ENCODE peak calls at places on chromosomes 4 and X, in nine cellular contexts. P is left ventricle myocardium inferior; J is transverse colon; O is mammary epithelial cell; Y is CD4-positive, alpha-beta memory T cell; U is CD8-positive, alpha-beta T cell; A is tibial artery; N is lower leg skin; F is NB4. I is an unnamed sample.

GRCh38 chr4:110224812-110225211 is 26.4 kb upstream of the ELOVL6 start:
- DNase-seq in F (peak; percentile 5), Y (no peak), P (no peak), N (no peak), A (no peak), U (no peak), O (no peak), J (no peak), I (no peak)

GRCh38 chr4:33160126-33160525 is 2440.0 kb downstream of the PCDH7 start:
- DNase-seq in J (no peak), O (no peak), Y (no peak), F (peak; percentile 50), P (no peak), A (no peak), U (no peak), N (peak; percentile 13), I (no peak)

GRCh38 chr4:24896977-24897376 is 15.9 kb downstream of the CCDC149 start:
- DNase-seq in J (no peak), Y (no peak), P (no peak), N (no peak), F (no peak), A (no peak), U (no peak), O (no peak), I (no peak)

GRCh38 chr4:23986270-23986669 is 96.4 kb upstream of the PPARGC1A start:
- DNase-seq in A (no peak), Y (no peak), P (no peak), J (no peak), F (no peak), O (no peak), U (no peak), N (no peak), I (no peak)

GRCh38 chrX:19824603-19825002 is 62.8 kb downstream of the SH3KBP1 start:
- DNase-seq in N (no peak), U (peak; percentile 44), Y (no peak), P (no peak), J (no peak), F (no peak), O (no peak), A (no peak), I (no peak)

GRCh38 chrX:101462892-101463291 is 22.4 kb upstream of the ARMCX4 start:
- DNase-seq in U (no peak), P (no peak), F (peak; percentile 3), A (no peak), J (no peak), N (no peak), O (peak; percentile 16), Y (no peak), I (no peak)

GRCh38 chrX:103356023-103356798 is at the start of gene TCEAL9:
- DNase-seq in Y (no peak), J (peak; percentile 63), F (no peak), N (peak; percentile 34), A (peak; percentile 54), O (peak; percentile 46), U (no peak), P (peak; percentile 42), I (no peak)

GRCh38 chrX:18877472-18877871 is 106.4 kb downstream of the PHKA2 start:
- DNase-seq in A (no peak), F (no peak), J (no peak), P (no peak), Y (no peak), U (no peak), N (no peak), O (no peak), I (no peak)

GRCh38 chr4:119477412-119478053 is 151.1 kb downstream of the PDE5A start:
- DNase-seq in J (no peak), N (no peak), A (no peak), O (no peak), Y (no peak), P (no peak), F (no peak), U (no peak), I (no peak)

DNA sequence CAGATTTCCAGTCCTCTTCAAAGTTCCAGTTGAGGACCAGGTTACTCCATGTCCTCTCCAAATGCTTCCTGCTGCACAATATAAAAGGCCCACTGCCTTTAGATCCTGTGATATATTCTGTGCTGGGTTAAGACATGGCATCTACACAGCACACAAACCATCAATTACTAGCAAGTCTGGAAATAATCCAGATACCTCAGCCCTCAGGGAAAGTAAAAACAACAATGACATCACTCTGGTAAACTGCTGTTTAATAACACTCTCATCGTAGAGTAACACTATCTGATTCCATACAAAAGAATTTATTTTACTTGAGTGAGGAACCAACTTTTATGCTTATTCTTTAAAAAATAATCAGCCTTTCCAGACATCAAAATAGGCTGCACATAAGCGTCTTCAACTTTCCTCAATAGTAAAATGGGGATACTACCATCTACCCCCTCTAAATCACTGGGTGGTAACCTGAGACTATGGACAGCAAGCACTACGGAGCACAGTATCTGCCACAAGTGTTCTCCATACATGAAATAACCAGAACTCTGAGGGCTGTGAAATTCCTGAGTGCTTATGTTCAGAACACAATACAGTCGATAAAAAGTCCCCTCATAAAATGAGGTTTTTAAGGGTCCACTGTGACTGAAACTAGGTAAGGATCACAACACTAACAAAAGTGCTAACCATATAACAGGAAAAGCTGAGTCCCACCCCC is 53.4 kb downstream of the ABCG2 start:
- DNase-seq in O (peak; percentile 87), F (no peak), P (no peak), A (no peak), N (no peak), U (no peak), J (no peak), Y (no peak), I (no peak)
- H3K4me3 ChIP-seq in O (no peak overlapping the region), F (no peak overlapping the region), P (no peak overlapping the region), A (no peak overlapping the region), N (no peak overlapping the region), U (no peak overlapping the region), J (no peak overlapping the region), Y (no peak overlapping the region), I (no peak overlapping the region)

GRCh38 chr4:39169426-39169825 is 12.9 kb upstream of the WDR19 start:
- DNase-seq in N (no peak), Y (no peak), P (no peak), J (no peak), O (peak; percentile 52), A (no peak), F (no peak), U (no peak), I (no peak)

GRCh38 chr4:39166670-39167069 is 15.7 kb upstream of the WDR19 start:
- DNase-seq in U (no peak), Y (no peak), A (no peak), N (no peak), O (no peak), F (no peak), P (no peak), J (no peak), I (no peak)

DNA sequence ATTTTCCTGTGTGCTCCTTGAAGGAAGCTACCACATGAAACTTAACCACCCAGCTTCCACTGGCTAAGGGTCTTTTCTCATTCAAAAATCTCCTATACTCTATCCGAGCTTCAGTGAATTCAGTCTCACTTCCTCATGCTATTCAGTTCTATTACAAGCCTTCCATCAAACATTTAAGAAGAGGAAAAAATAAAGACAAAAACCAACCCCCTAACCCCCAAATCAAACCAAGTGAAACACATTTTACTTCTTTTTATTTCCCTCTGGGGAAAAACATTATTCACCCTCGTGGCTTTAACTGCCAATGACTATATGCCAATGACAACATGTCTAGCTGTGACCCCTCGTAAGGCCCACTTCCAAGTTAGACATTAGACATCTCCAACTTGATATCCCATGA is 16.2 kb upstream of the WDR19 start:
- DNase-seq in N (no peak), J (no peak), Y (no peak), U (no peak), F (no peak), P (no peak), O (no peak), A (no peak), I (no peak)
- H3K4me3 ChIP-seq in N (no peak overlapping the region), J (no peak overlapping the region), Y (no peak overlapping the region), U (no peak overlapping the region), F (no peak overlapping the region), P (no peak overlapping the region), O (no peak overlapping the region), A (no peak overlapping the region), I (no peak overlapping the region)

GRCh38 chr4:575281-576141 is 584 bp downstream of the TMEM271 start:
- DNase-seq in P (no peak), N (no peak), U (no peak), O (peak; percentile 56), A (no peak), F (peak; percentile 63), Y (peak; percentile 9), J (no peak), I (no peak)
- H3K4me3 ChIP-seq in P (peak overlapping the region; percentile 30), N (no peak overlapping the region), U (no peak overlapping the region), O (no peak overlapping the region), A (peak overlapping the region; percentile 22), F (no peak overlapping the region), Y (no peak overlapping the region), J (no peak overlapping the region), I (no peak overlapping the region)

GRCh38 chrX:66728818-66729271 is 90.0 kb upstream of the EDA2R start:
- DNase-seq in P (peak; percentile 19), U (peak; percentile 47), A (peak; percentile 22), J (peak; percentile 54), F (peak; percentile 61), Y (peak; percentile 66), N (peak; percentile 31), O (peak; percentile 55), I (peak; percentile 65)
- H3K4me3 ChIP-seq in P (peak overlapping the region; percentile 60), U (peak overlapping the region; percentile 91), A (peak overlapping the region; percentile 50), J (peak overlapping the region; percentile 56), F (peak overlapping the region; percentile 62), Y (peak overlapping the region; percentile 47), N (no peak overlapping the region), O (peak overlapping the region; percentile 27), I (peak overlapping the region; percentile 54)

DNA sequence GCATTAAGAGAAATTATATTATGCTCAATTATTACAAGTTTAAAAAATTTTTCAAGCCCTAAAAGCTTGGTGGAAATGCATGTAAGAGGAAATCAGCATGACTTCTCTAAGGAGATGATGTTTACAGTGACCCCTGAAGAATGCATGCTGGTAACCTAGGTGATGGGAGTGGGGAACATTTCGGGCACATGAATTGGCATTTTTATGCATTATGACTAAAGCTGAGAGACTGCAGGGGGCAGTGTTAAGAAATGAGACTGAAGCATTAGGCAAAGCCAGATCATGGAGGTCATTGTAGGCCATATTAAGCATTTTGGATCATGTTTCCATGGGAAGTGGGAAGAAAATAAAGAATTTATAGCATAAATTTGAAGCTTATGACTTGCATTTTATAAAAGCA is 421.3 kb downstream of the FAT4 start:
- DNase-seq in J (no peak), N (no peak), F (peak; percentile 3), Y (no peak), P (no peak), A (no peak), U (no peak), O (no peak), I (no peak)
- H3K4me3 ChIP-seq in J (no peak overlapping the region), N (no peak overlapping the region), F (no peak overlapping the region), Y (no peak overlapping the region), P (no peak overlapping the region), A (no peak overlapping the region), U (no peak overlapping the region), O (no peak overlapping the region), I (no peak overlapping the region)

GRCh38 chr4:3225946-3226345 is 23.0 kb upstream of the MSANTD1 start:
- DNase-seq in J (no peak), U (no peak), Y (no peak), F (no peak), A (no peak), P (no peak), O (no peak), N (no peak), I (no peak)
- H3K4me3 ChIP-seq in J (no peak overlapping the region), U (no peak overlapping the region), Y (no peak overlapping the region), F (no peak overlapping the region), A (no peak overlapping the region), P (no peak overlapping the region), O (no peak overlapping the region), N (no peak overlapping the region), I (no peak overlapping the region)

I was measured in CD4-positive, CD25-positive, alpha-beta regulatory T cell.